ENCODE peak calls at places on chromosomes 6 and 20, in eight cellular contexts. One of them, this sample, is unnamed.

GRCh38 chr6:165480916-165481315 is 171.5 kb upstream of the C6orf118 start:
- DNase-seq in H1: no peak
- DNase-seq in suprapubic skin: no peak
- DNase-seq in GM12878: no peak
- DNase-seq in A549: no peak
- DNase-seq in transverse colon: no peak
- DNase-seq in sigmoid colon: no peak
- DNase-seq in ovary: no peak
- DNase-seq in this sample: no peak

GRCh38 chr20:56433880-56434255 is 21.8 kb downstream of the CASS4 start:
- DNase-seq in sigmoid colon: peak; percentile 20
- DNase-seq in A549: no peak
- DNase-seq in GM12878: no peak
- DNase-seq in ovary: no peak
- DNase-seq in suprapubic skin: no peak
- DNase-seq in H1: no peak
- DNase-seq in transverse colon: no peak
- DNase-seq in this sample: no peak

GRCh38 chr20:64104667-64105451 is 2.5 kb downstream of the NPBWR2 start:
- DNase-seq in A549: no peak
- DNase-seq in suprapubic skin: peak; percentile 40
- DNase-seq in ovary: no peak
- DNase-seq in transverse colon: peak; percentile 1
- DNase-seq in H1: peak; percentile 41
- DNase-seq in sigmoid colon: peak; percentile 50
- DNase-seq in GM12878: no peak
- DNase-seq in this sample: no peak

GRCh38 chr6:7846971-7847818 is 63.4 kb downstream of the TXNDC5 start:
- DNase-seq in transverse colon: no peak
- DNase-seq in A549: no peak
- DNase-seq in suprapubic skin: no peak
- DNase-seq in H1: no peak
- DNase-seq in ovary: peak; percentile 21
- DNase-seq in sigmoid colon: no peak
- DNase-seq in GM12878: no peak
- DNase-seq in this sample: no peak

GRCh38 chr20:54194724-54195438 is 13.0 kb upstream of the PFDN4 start:
- DNase-seq in GM12878: no peak
- DNase-seq in A549: peak; percentile 44
- DNase-seq in sigmoid colon: no peak
- DNase-seq in suprapubic skin: no peak
- DNase-seq in transverse colon: no peak
- DNase-seq in H1: no peak
- DNase-seq in ovary: no peak
- DNase-seq in this sample: no peak

GRCh38 chr6:52403627-52404026 is 16.5 kb upstream of the EFHC1 start:
- DNase-seq in ovary: no peak
- DNase-seq in suprapubic skin: peak; percentile 77
- DNase-seq in A549: no peak
- DNase-seq in GM12878: no peak
- DNase-seq in transverse colon: peak; percentile 86
- DNase-seq in H1: no peak
- DNase-seq in sigmoid colon: no peak
- DNase-seq in this sample: peak; percentile 55

GRCh38 chr20:61932711-61933480 is 132.8 kb downstream of the TAF4 start:
- DNase-seq in suprapubic skin: no peak
- DNase-seq in sigmoid colon: peak; percentile 46
- DNase-seq in A549: no peak
- DNase-seq in ovary: no peak
- DNase-seq in transverse colon: no peak
- DNase-seq in H1: peak; percentile 45
- DNase-seq in GM12878: no peak
- DNase-seq in this sample: no peak

GRCh38 chr20:41009960-41010359 is 18.7 kb upstream of the TOP1 start:
- DNase-seq in H1: no peak
- DNase-seq in sigmoid colon: no peak
- DNase-seq in A549: no peak
- DNase-seq in ovary: no peak
- DNase-seq in suprapubic skin: no peak
- DNase-seq in transverse colon: no peak
- DNase-seq in GM12878: no peak
- DNase-seq in this sample: no peak

GRCh38 chr20:9458075-9458818 is 56.1 kb upstream of the LAMP5 start:
- DNase-seq in H1: peak; percentile 53
- DNase-seq in suprapubic skin: no peak
- DNase-seq in A549: peak; percentile 4
- DNase-seq in ovary: no peak
- DNase-seq in sigmoid colon: no peak
- DNase-seq in GM12878: peak; percentile 34
- DNase-seq in transverse colon: no peak
- DNase-seq in this sample: no peak

GRCh38 chr20:44805991-44806729 is 4.2 kb downstream of the RIMS4 start:
- DNase-seq in GM12878: no peak
- DNase-seq in H1: peak; percentile 82
- DNase-seq in sigmoid colon: peak; percentile 77
- DNase-seq in A549: no peak
- DNase-seq in transverse colon: no peak
- DNase-seq in suprapubic skin: no peak
- DNase-seq in ovary: peak; percentile 79
- DNase-seq in this sample: peak; percentile 91

GRCh38 chr6:38194589-38194988 is 375.1 kb downstream of the ZFAND3 start:
- DNase-seq in transverse colon: no peak
- DNase-seq in sigmoid colon: no peak
- DNase-seq in ovary: no peak
- DNase-seq in H1: peak; percentile 43
- DNase-seq in suprapubic skin: no peak
- DNase-seq in A549: no peak
- DNase-seq in GM12878: no peak
- DNase-seq in this sample: no peak

GRCh38 chr20:3160418-3160817 is 753 bp upstream of the FASTKD5 start:
- DNase-seq in suprapubic skin: no peak
- DNase-seq in A549: no peak
- DNase-seq in GM12878: no peak
- DNase-seq in sigmoid colon: no peak
- DNase-seq in ovary: no peak
- DNase-seq in transverse colon: no peak
- DNase-seq in H1: no peak
- DNase-seq in this sample: no peak

GRCh38 chr6:155645328-155645727 is 189.7 kb upstream of the NOX3 start:
- DNase-seq in GM12878: no peak
- DNase-seq in H1: no peak
- DNase-seq in sigmoid colon: no peak
- DNase-seq in suprapubic skin: no peak
- DNase-seq in ovary: no peak
- DNase-seq in transverse colon: no peak
- DNase-seq in A549: no peak
- DNase-seq in this sample: no peak

GRCh38 chr6:36765190-36765941 is 67.7 kb downstream of the RAB44 start:
- DNase-seq in ovary: no peak
- DNase-seq in GM12878: no peak
- DNase-seq in A549: no peak
- DNase-seq in suprapubic skin: no peak
- DNase-seq in sigmoid colon: no peak
- DNase-seq in transverse colon: no peak
- DNase-seq in H1: no peak
- DNase-seq in this sample: no peak

GRCh38 chr6:158205220-158205944 is 37.2 kb downstream of the GTF2H5 start:
- DNase-seq in H1: peak; percentile 62
- DNase-seq in sigmoid colon: no peak
- DNase-seq in ovary: no peak
- DNase-seq in GM12878: no peak
- DNase-seq in A549: no peak
- DNase-seq in suprapubic skin: no peak
- DNase-seq in transverse colon: no peak
- DNase-seq in this sample: no peak

GRCh38 chr6:165716886-165717285 is 53.8 kb upstream of the PDE10A start:
- DNase-seq in GM12878: no peak
- DNase-seq in transverse colon: no peak
- DNase-seq in ovary: no peak
- DNase-seq in sigmoid colon: no peak
- DNase-seq in H1: no peak
- DNase-seq in A549: no peak
- DNase-seq in suprapubic skin: no peak
- DNase-seq in this sample: no peak

GRCh38 chr6:44738652-44739141 is 351.2 kb downstream of the CDC5L start:
- DNase-seq in transverse colon: no peak
- DNase-seq in H1: no peak
- DNase-seq in A549: no peak
- DNase-seq in sigmoid colon: no peak
- DNase-seq in ovary: no peak
- DNase-seq in GM12878: peak; percentile 68
- DNase-seq in suprapubic skin: no peak
- DNase-seq in this sample: no peak

GRCh38 chr6:33329058-33329457 is 11.5 kb upstream of the ZBTB22 start:
- DNase-seq in transverse colon: no peak
- DNase-seq in A549: no peak
- DNase-seq in ovary: no peak
- DNase-seq in H1: no peak
- DNase-seq in sigmoid colon: no peak
- DNase-seq in GM12878: no peak
- DNase-seq in suprapubic skin: no peak
- DNase-seq in this sample: no peak

GRCh38 chr6:132161283-132161682 is 210.1 kb upstream of the CCN2 start:
- DNase-seq in A549: peak; percentile 1
- DNase-seq in transverse colon: no peak
- DNase-seq in ovary: no peak
- DNase-seq in sigmoid colon: no peak
- DNase-seq in H1: no peak
- DNase-seq in suprapubic skin: no peak
- DNase-seq in GM12878: no peak
- DNase-seq in this sample: no peak

GRCh38 chr6:169956580-169956979 is 205.2 kb downstream of the ERMARD start:
- DNase-seq in sigmoid colon: peak; percentile 52
- DNase-seq in suprapubic skin: no peak
- DNase-seq in H1: peak; percentile 38
- DNase-seq in A549: no peak
- DNase-seq in GM12878: no peak
- DNase-seq in transverse colon: no peak
- DNase-seq in ovary: no peak
- DNase-seq in this sample: peak; percentile 4

GRCh38 chr6:34544052-34544604 is 12.0 kb downstream of the SPDEF start:
- DNase-seq in ovary: no peak
- DNase-seq in H1: no peak
- DNase-seq in transverse colon: no peak
- DNase-seq in GM12878: no peak
- DNase-seq in sigmoid colon: no peak
- DNase-seq in A549: no peak
- DNase-seq in suprapubic skin: no peak
- DNase-seq in this sample: no peak
- TF ChIP-seq EP300 in ovary: no peak
- TF ChIP-seq EP300 in H1: no peak
- TF ChIP-seq EP300 in transverse colon: no peak
- TF ChIP-seq EP300 in GM12878: no peak
- TF ChIP-seq EP300 in sigmoid colon: no peak
- TF ChIP-seq EP300 in A549: no peak
- TF ChIP-seq EP300 in suprapubic skin: no peak
- TF ChIP-seq EP300 in this sample: no peak

GRCh38 chr20:43752561-43753301 is 25.9 kb upstream of the GTSF1L start:
- DNase-seq in transverse colon: peak; percentile 62
- DNase-seq in H1: no peak
- DNase-seq in suprapubic skin: no peak
- DNase-seq in A549: no peak
- DNase-seq in ovary: no peak
- DNase-seq in GM12878: peak; percentile 95
- DNase-seq in sigmoid colon: no peak
- DNase-seq in this sample: no peak
- TF ChIP-seq EP300 in transverse colon: no peak
- TF ChIP-seq EP300 in H1: no peak
- TF ChIP-seq EP300 in suprapubic skin: no peak
- TF ChIP-seq EP300 in A549: no peak
- TF ChIP-seq EP300 in ovary: no peak
- TF ChIP-seq EP300 in GM12878: peak; percentile 95
- TF ChIP-seq EP300 in sigmoid colon: no peak
- TF ChIP-seq EP300 in this sample: no peak

GRCh38 chr6:167721291-167721690 is 105.4 kb upstream of the AFDN start:
- DNase-seq in H1: no peak
- DNase-seq in transverse colon: no peak
- DNase-seq in A549: no peak
- DNase-seq in GM12878: no peak
- DNase-seq in sigmoid colon: no peak
- DNase-seq in suprapubic skin: no peak
- DNase-seq in ovary: no peak
- DNase-seq in this sample: no peak
- TF ChIP-seq EP300 in H1: no peak
- TF ChIP-seq EP300 in transverse colon: no peak
- TF ChIP-seq EP300 in A549: no peak
- TF ChIP-seq EP300 in GM12878: no peak
- TF ChIP-seq EP300 in sigmoid colon: no peak
- TF ChIP-seq EP300 in suprapubic skin: no peak
- TF ChIP-seq EP300 in ovary: no peak
- TF ChIP-seq EP300 in this sample: no peak

DNA sequence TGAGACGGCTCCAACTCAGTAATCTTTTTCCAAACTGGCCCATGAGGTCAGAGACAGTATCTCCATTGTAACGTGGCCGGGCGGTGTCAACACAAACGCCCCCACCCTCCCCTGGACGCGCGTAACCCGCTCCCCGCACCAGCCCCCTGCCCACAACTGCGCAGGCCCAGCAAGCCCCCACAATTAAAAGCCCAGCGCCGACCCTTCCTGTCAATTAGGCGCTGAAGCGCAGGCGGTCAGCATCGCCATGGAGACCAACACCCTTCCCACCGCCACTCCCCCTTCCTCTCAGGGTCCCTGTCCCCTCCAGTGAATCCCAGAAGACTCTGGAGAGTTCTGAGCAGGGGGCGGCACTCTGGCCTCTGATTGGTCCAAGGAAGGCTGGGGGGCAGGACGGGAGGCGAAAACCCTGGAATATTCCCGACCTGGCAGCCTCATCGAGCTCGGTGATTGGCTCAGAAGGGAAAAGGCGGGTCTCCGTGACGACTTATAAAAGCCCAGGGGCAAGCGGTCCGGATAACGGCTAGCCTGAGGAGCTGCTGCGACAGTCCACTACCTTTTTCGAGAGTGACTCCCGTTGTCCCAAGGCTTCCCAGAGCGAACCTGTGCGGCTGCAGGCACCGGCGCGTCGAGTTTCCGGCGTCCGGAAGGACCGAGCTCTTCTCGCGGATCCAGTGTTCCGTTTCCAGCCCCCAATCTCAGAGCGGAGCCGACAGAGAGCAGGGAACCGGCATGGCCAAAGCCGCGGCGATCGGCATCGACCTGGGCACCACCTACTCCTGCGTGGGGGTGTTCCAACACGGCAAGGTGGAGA is at the start of the genes HSPA1A and HSPA1L:
- DNase-seq in suprapubic skin: peak; percentile 98
- DNase-seq in H1: peak; percentile 91
- DNase-seq in A549: peak; percentile 93
- DNase-seq in transverse colon: peak; percentile 96
- DNase-seq in GM12878: no peak
- DNase-seq in sigmoid colon: peak; percentile 99
- DNase-seq in ovary: peak; percentile 96
- DNase-seq in this sample: peak; percentile 94
- TF ChIP-seq EP300 in suprapubic skin: no peak
- TF ChIP-seq EP300 in H1: no peak
- TF ChIP-seq EP300 in A549: no peak
- TF ChIP-seq EP300 in transverse colon: no peak
- TF ChIP-seq EP300 in GM12878: no peak
- TF ChIP-seq EP300 in sigmoid colon: no peak
- TF ChIP-seq EP300 in ovary: peak; percentile 12
- TF ChIP-seq EP300 in this sample: no peak

This sample was measured in SK-N-SH.